ENCODE peak calls at places on chromosomes 13 and 19, in five cellular contexts. N, Z, S, E and F are unnamed samples.

GRCh38 chr13:43522788-43523187 is 264.0 kb downstream of the ENOX1 start:
- DNase-seq in N (no peak), Z (no peak), S (no peak), E (no peak), F (no peak)

GRCh38 chr13:112619730-112620639 is 32.0 kb upstream of the TUBGCP3 start:
- DNase-seq in N (no peak), Z (peak; percentile 67), S (no peak), E (no peak), F (no peak)

GRCh38 chr13:76023644-76024043 is 387.5 kb downstream of the LMO7 start:
- DNase-seq in N (no peak), Z (no peak), S (no peak), E (no peak), F (no peak)

GRCh38 chr13:107518780-107519179 is 696.6 kb downstream of the LIG4 start:
- DNase-seq in N (no peak), Z (no peak), S (no peak), E (no peak), F (no peak)

GRCh38 chr19:4559569-4559968 is at the start of gene SEMA6B:
- DNase-seq in N (no peak), Z (peak; percentile 17), S (no peak), E (no peak), F (no peak)

GRCh38 chr13:76339649-76340048 is 546.6 kb downstream of the KCTD12 start:
- DNase-seq in N (no peak), Z (no peak), S (no peak), E (no peak), F (no peak)

GRCh38 chr19:12995596-12996541 is 594 bp downstream of the NFIX start:
- DNase-seq in N (no peak), Z (peak; percentile 55), S (no peak), E (peak; percentile 83), F (no peak)

GRCh38 chr19:17450264-17451075 is 2.0 kb upstream of the TMEM221 start:
- DNase-seq in N (no peak), Z (no peak), S (peak; percentile 66), E (no peak), F (no peak)

GRCh38 chr13:100608906-100609305 is 20.3 kb upstream of the GGACT start:
- DNase-seq in N (no peak), Z (no peak), S (peak; percentile 86), E (no peak), F (no peak)

GRCh38 chr19:28130066-28130511 is 1082.9 kb downstream of the UQCRFS1 start:
- DNase-seq in N (no peak), Z (no peak), S (no peak), E (no peak), F (no peak)

DNA sequence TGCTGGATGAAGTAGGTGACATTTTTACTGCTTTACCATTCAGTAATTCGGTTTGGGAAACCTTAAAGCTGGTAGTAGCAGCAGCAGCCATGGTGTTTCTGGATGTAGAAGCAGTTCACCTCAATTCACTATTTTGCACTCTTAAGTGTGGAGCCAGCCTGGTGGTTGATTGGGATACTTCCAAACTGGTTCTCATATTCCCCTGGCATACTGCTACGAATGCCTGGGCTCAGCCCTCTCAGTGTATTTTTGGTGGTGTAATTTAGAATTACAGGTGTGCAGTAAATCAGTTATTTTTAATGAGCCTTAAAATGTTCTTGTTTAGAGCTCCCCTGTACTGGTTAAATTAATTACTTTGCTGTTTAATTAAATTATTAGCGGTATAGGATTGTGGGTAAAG is 12.4 kb downstream of the HNRNPM start:
- DNase-seq in N (no peak), Z (no peak), S (no peak), E (no peak), F (no peak)
- H3K4me1 ChIP-seq in N (peaks cover 81% of the 10 kb centered on the region), Z (peaks cover 86% of the 10 kb centered on the region), S (peaks cover 60% of the 10 kb centered on the region), E (peaks cover 100% of the 10 kb centered on the region), F (peaks cover 38% of the 10 kb centered on the region)

GRCh38 chr19:41795031-41795461 is 1.3 kb upstream of the CEACAM3 start:
- DNase-seq in N (no peak), Z (peak; percentile 51), S (peak; percentile 68), E (no peak), F (peak; percentile 38)
- H3K27ac ChIP-seq in N (no peak overlapping the region), Z (no peak overlapping the region), S (no peak overlapping the region), E (no peak overlapping the region), F (no peak overlapping the region)

GRCh38 chr19:49125025-49125731 is 5.8 kb downstream of the PPFIA3 start:
- DNase-seq in N (no peak), Z (no peak), S (no peak), E (no peak), F (no peak)
- H3K4me3 ChIP-seq in N (no peak overlapping the region), Z (no peak overlapping the region), S (no peak overlapping the region), E (no peak overlapping the region), F (no peak overlapping the region)

GRCh38 chr13:49311816-49312215 is 64.1 kb downstream of the CDADC1 start:
- DNase-seq in N (no peak), Z (no peak), S (no peak), E (no peak), F (no peak)

GRCh38 chr13:49315036-49315565 is 67.4 kb downstream of the CDADC1 start:
- DNase-seq in N (no peak), Z (no peak), S (no peak), E (no peak), F (no peak)

GRCh38 chr13:49310251-49310650 is 62.5 kb downstream of the CDADC1 start:
- DNase-seq in N (no peak), Z (peak; percentile 81), S (no peak), E (no peak), F (no peak)

GRCh38 chr13:49315756-49316481 is 68.2 kb downstream of the CDADC1 start:
- DNase-seq in N (no peak), Z (no peak), S (no peak), E (no peak), F (no peak)

GRCh38 chr13:49314344-49314882 is 66.7 kb downstream of the CDADC1 start:
- DNase-seq in N (no peak), Z (no peak), S (no peak), E (no peak), F (no peak)
- H3K4me1 ChIP-seq in N (peaks cover 17% of the 10 kb centered on the region), Z (peaks cover 27% of the 10 kb centered on the region), S (no peaks in the 10 kb centered on the region), E (no peaks in the 10 kb centered on the region), F (no peaks in the 10 kb centered on the region)

GRCh38 chr19:35040826-35041547 is 534 bp upstream of the HPN start:
- DNase-seq in N (peak; percentile 96), Z (peak; percentile 94), S (peak; percentile 40), E (peak; percentile 98), F (peak; percentile 99)
- H3K27ac ChIP-seq in N (peak overlapping the region; percentile 78), Z (peak overlapping the region; percentile 78), S (no peak overlapping the region), E (peak overlapping the region; percentile 94), F (peak overlapping the region; percentile 84)

GRCh38 chr19:3367572-3368440 is 1.4 kb downstream of the NFIC start:
- DNase-seq in N (no peak), Z (no peak), S (no peak), E (peak; percentile 59), F (no peak)

GRCh38 chr19:3369337-3370213 is 3.2 kb downstream of the NFIC start:
- DNase-seq in N (peak; percentile 80), Z (peak; percentile 69), S (no peak), E (peak; percentile 88), F (no peak)

GRCh38 chr19:3366761-3367571 is 583 bp downstream of the NFIC start:
- DNase-seq in N (peak; percentile 85), Z (peak; percentile 64), S (no peak), E (peak; percentile 84), F (peak; percentile 84)

GRCh38 chr19:3368848-3369336 is 2.5 kb downstream of the NFIC start:
- DNase-seq in N (no peak), Z (no peak), S (no peak), E (no peak), F (no peak)

GRCh38 chr19:3368441-3368795 is 2.0 kb downstream of the NFIC start:
- DNase-seq in N (no peak), Z (no peak), S (no peak), E (peak; percentile 53), F (no peak)
- H3K4me3 ChIP-seq in N (peak overlapping the region; percentile 78), Z (peak overlapping the region; percentile 96), S (no peak overlapping the region), E (peak overlapping the region; percentile 85), F (peak overlapping the region; percentile 90)

GRCh38 chr13:113856716-113857065 is 7.2 kb downstream of the GAS6 start:
- DNase-seq in N (no peak), Z (peak; percentile 52), S (no peak), E (peak; percentile 80), F (peak; percentile 77)
- H3K4me1 ChIP-seq in N (peaks cover 57% of the 10 kb centered on the region), Z (peaks cover 65% of the 10 kb centered on the region), S (peaks cover 7% of the 10 kb centered on the region), E (peaks cover 72% of the 10 kb centered on the region), F (peaks cover 15% of the 10 kb centered on the region)